ENCODE peak calls at places on chromosomes 1 and 21, in eight cellular contexts. I, K, R, S, W, Z, B and X are unnamed samples.

GRCh38 chr1:245108251-245108650 is 46.5 kb upstream of the KIF26B start:
- DNase-seq in Z (no peak), W (no peak), I (no peak), B (no peak), R (no peak), K (no peak), S (no peak), X (no peak)

GRCh38 chr1:230309646-230310177 is 116.4 kb downstream of the PGBD5 start:
- DNase-seq in R (no peak), S (no peak), B (no peak), Z (no peak), W (no peak), K (no peak), I (no peak), X (no peak)

GRCh38 chr1:30930631-30931173 is 22.1 kb upstream of the SDC3 start:
- DNase-seq in W (no peak), Z (no peak), S (no peak), I (no peak), K (no peak), B (peak; percentile 34), R (no peak), X (no peak)

GRCh38 chr1:153612111-153612754 is 704 bp downstream of the S100A16 start:
- DNase-seq in W (no peak), R (no peak), Z (no peak), K (no peak), I (no peak), B (no peak), S (no peak), X (no peak)

GRCh38 chr1:37865348-37866119 is 6.1 kb upstream of the MTF1 start:
- DNase-seq in K (no peak), B (no peak), W (no peak), S (no peak), I (no peak), Z (no peak), R (peak; percentile 62), X (no peak)

GRCh38 chr21:38301321-38302214 is 44.8 kb downstream of the KCNJ15 start:
- DNase-seq in R (no peak), Z (no peak), B (no peak), I (no peak), K (no peak), S (no peak), W (no peak), X (no peak)

GRCh38 chr1:213244664-213245091 is 193.6 kb downstream of the RPS6KC1 start:
- DNase-seq in Z (no peak), K (no peak), I (peak; percentile 25), W (peak; percentile 23), S (no peak), R (peak; percentile 74), B (peak; percentile 46), X (no peak)

GRCh38 chr1:9852004-9852403 is 28.2 kb upstream of the CLSTN1 start:
- DNase-seq in S (no peak), I (no peak), R (no peak), K (no peak), W (no peak), Z (no peak), B (no peak), X (no peak)

GRCh38 chr1:118185083-118185899 is at the start of gene SPAG17:
- DNase-seq in Z (peak; percentile 7), W (peak; percentile 28), S (peak; percentile 19), I (no peak), K (no peak), R (peak; percentile 23), B (peak; percentile 94), X (no peak)

GRCh38 chr1:233025156-233025555 is 74.7 kb downstream of the NTPCR start:
- DNase-seq in W (no peak), K (no peak), S (no peak), R (no peak), B (peak; percentile 44), I (peak; percentile 40), Z (peak; percentile 11), X (no peak)

GRCh38 chr1:90838720-90839119 is 121.6 kb upstream of the BARHL2 start:
- DNase-seq in K (no peak), R (no peak), Z (no peak), W (no peak), B (no peak), S (no peak), I (no peak), X (no peak)

GRCh38 chr1:177164380-177165068 is at the start of gene ASTN1:
- DNase-seq in Z (no peak), I (no peak), S (peak; percentile 59), K (no peak), B (peak; percentile 89), R (no peak), W (no peak), X (peak; percentile 56)

GRCh38 chr1:41975121-41975520 is 56.4 kb upstream of the HIVEP3 start:
- DNase-seq in K (no peak), W (no peak), S (no peak), B (no peak), R (no peak), Z (no peak), I (no peak), X (no peak)